ENCODE peak calls at places on chromosome 1, in five cellular contexts. L is fibroblast of mammary gland, D is left ventricle myocardium inferior, K is heart right ventricle, G is IMR-90. Y is an unnamed sample.

GRCh38 chr1:15866696-15867687 is 19.5 kb downstream of the SPEN start:
- DNase-seq in G (no peak), K (no peak), D (no peak), L (peak), Y (no peak)

GRCh38 chr1:45035631-45036301 is 23.7 kb downstream of the UROD start:
- DNase-seq in D (no peak), K (no peak), G (no peak), L (no peak), Y (no peak)

GRCh38 chr1:35031103-35031452 is 667 bp downstream of the ZMYM6 start:
- DNase-seq in K (peak), D (no peak), G (peak), L (peak), Y (no peak)

GRCh38 chr1:232538224-232538942 is 91.5 kb downstream of the SIPA1L2 start:
- DNase-seq in G (peak), L (peak), K (no peak), D (no peak), Y (no peak)

GRCh38 chr1:197526736-197527371 is 248.4 kb downstream of the DENND1B start:
- DNase-seq in G (peak), K (no peak), L (peak), D (no peak), Y (no peak)

GRCh38 chr1:9455487-9456237 is 83.6 kb upstream of the SLC25A33 start:
- DNase-seq in K (peak), G (peak), D (peak), L (peak), Y (no peak)

GRCh38 chr1:31939484-31940329 is 1.5 kb upstream of the PTP4A2 start:
- DNase-seq in L (peak), K (peak), G (peak), D (no peak), Y (peak)

GRCh38 chr1:173093721-173094450 is 43.1 kb upstream of the TNFSF18 start:
- DNase-seq in G (no peak), K (no peak), L (no peak), D (no peak), Y (no peak)

GRCh38 chr1:201016211-201016651 is 7.3 kb downstream of the KIF21B start:
- DNase-seq in L (no peak), D (peak), G (peak), K (peak), Y (no peak)

GRCh38 chr1:8423702-8424538 is 106.0 kb downstream of the SLC45A1 start:
- DNase-seq in L (peak), D (peak), G (peak), K (peak), Y (no peak)

GRCh38 chr1:185823471-185823870 is 89.3 kb downstream of the HMCN1 start:
- DNase-seq in K (no peak), D (no peak), L (peak), G (peak), Y (no peak)

GRCh38 chr1:157944666-157945280 is 48.7 kb upstream of the KIRREL1 start:
- DNase-seq in D (no peak), L (no peak), G (no peak), K (no peak), Y (no peak)

GRCh38 chr1:160629286-160630210 is 17.3 kb downstream of the SLAMF1 start:
- DNase-seq in L (no peak), D (peak), G (no peak), K (peak), Y (no peak)

GRCh38 chr1:36625253-36625958 is 142.7 kb upstream of the CSF3R start:
- DNase-seq in D (no peak), G (no peak), K (no peak), L (no peak), Y (no peak)

GRCh38 chr1:41325801-41326200 is 35.4 kb upstream of the FOXO6 start:
- DNase-seq in G (no peak), L (no peak), D (no peak), K (no peak), Y (no peak)

GRCh38 chr1:6586404-6586816 is 6.6 kb downstream of the ZBTB48 start:
- DNase-seq in K (no peak), G (no peak), L (no peak), D (no peak), Y (no peak)

GRCh38 chr1:6585841-6586240 is 6.0 kb downstream of the ZBTB48 start:
- DNase-seq in L (no peak), G (no peak), D (no peak), K (no peak), Y (no peak)

GRCh38 chr1:6585081-6585722 is 5.4 kb downstream of the ZBTB48 start:
- DNase-seq in K (no peak), G (no peak), L (no peak), D (no peak), Y (no peak)

GRCh38 chr1:6582370-6582769 is 2.6 kb downstream of the ZBTB48 start:
- DNase-seq in K (no peak), L (no peak), G (no peak), D (no peak), Y (no peak)

GRCh38 chr1:6584126-6585080 is 4.6 kb downstream of the ZBTB48 start:
- DNase-seq in G (no peak), L (no peak), K (no peak), D (no peak), Y (no peak)
- TF ChIP-seq CTCF in G (no peak), L (peak), K (no peak), D (no peak), Y (peak)

GRCh38 chr1:169793730-169794129 is 977 bp downstream of the METTL18 start:
- DNase-seq in G (no peak), D (no peak), K (no peak), L (no peak), Y (no peak)

GRCh38 chr1:169797281-169797680 is 2.6 kb upstream of the METTL18 start:
- DNase-seq in D (no peak), L (no peak), K (no peak), G (no peak), Y (no peak)

GRCh38 chr1:169795687-169796086 is 980 bp upstream of the METTL18 start:
- DNase-seq in L (peak), D (no peak), K (no peak), G (no peak), Y (no peak)

GRCh38 chr1:169794530-169795416 is at the start of gene METTL18:
- DNase-seq in D (peak), L (peak), K (peak), G (peak), Y (peak)

GRCh38 chr1:169796411-169796810 is 1.7 kb upstream of the METTL18 start:
- DNase-seq in L (no peak), D (no peak), K (no peak), G (no peak), Y (no peak)
- H3K4me3 ChIP-seq in L (no peak), D (no peak), K (no peak), G (no peak), Y (no peak)

GRCh38 chr1:23980725-23981063 is 567 bp upstream of the SRSF10 start:
- DNase-seq in G (peak), L (peak), D (no peak), K (no peak), Y (no peak)

GRCh38 chr1:23977854-23978191 is 2.3 kb downstream of the SRSF10 start:
- DNase-seq in L (peak), D (no peak), G (no peak), K (no peak), Y (no peak)

GRCh38 chr1:23979387-23980005 is 631 bp downstream of the SRSF10 start:
- DNase-seq in K (no peak), D (no peak), G (no peak), L (no peak), Y (no peak)

GRCh38 chr1:23978825-23979224 is 1.3 kb downstream of the SRSF10 start:
- DNase-seq in L (no peak), G (no peak), K (no peak), D (no peak), Y (no peak)

DNA sequence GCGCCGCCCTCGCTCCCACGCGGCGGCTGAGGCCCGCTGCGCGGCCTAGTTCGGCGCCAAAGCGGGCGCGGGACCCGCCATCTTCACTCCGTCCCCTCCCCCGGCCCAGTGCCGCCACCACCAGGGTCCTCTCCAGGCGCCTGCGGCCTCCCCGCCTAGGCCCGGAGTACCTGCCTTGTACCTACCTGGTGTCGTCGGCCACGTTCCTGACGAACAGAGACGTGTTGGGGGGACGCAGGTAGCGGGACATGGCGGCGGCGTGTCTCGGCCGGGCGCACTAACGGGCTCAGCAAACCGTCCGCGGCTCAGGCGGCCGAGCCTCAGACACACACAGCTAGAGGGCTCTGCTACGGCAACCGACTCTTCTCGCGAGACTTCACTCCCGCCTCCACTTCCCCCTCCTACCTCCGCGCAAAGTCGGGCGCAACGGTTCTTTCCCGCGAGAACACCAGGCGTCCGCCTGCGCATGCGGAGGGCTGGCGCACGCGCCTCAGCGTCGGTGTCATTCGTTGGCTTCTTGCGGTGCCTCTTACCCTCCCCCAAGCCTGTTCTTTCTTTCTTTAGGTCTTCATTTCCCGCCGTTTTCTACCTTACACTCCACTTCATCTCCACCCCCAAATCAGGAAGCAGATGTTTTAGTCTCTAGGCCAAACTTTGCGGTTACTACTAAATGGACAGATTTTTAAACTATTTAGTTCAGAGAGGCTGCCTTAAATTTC is at the start of gene SRSF10:
- DNase-seq in G (peak), D (peak), L (peak), K (peak), Y (peak)
- TF ChIP-seq CTCF in G (peak), D (peak), L (no peak), K (no peak), Y (peak)

GRCh38 chr1:96076589-96076988 is 645.0 kb upstream of the PTBP2 start:
- DNase-seq in K (no peak), G (no peak), L (peak), D (no peak), Y (no peak)
- H3K4me3 ChIP-seq in K (no peak), G (no peak), L (no peak), D (no peak), Y (no peak)

DNA sequence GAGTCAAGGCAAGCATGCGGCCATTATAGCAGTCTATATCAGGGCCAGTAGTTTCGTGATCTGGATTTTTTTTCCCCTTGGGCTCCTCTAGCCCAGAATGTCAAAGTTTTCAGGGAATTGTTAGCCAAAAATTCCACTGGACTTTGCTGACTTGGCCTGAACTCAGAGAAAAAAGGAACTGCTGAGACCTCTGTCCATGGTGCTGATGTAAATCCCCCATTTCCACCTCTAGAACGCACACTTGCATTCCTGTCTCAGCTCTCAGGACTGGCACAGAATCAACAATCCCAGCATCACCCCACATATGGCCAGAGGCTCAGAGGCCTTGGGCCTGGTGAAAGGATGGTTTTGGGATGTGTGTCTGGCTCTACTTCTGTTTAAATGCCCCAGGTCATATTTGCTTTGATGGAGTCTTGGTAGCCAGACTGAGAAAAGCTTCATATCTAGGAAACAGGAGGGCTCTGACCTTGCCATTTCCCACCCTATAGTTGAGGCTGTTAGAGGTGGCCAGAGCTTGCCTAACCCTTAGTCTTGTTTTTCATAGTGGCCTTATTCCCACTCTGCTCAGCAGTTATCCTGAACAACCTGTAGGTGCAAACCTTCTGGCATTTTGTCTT is 16.9 kb upstream of the EFCAB14 start:
- DNase-seq in K (peak), L (peak), D (no peak), G (peak), Y (no peak)
- TF ChIP-seq CTCF in K (no peak), L (peak), D (peak), G (peak), Y (peak)

DNA sequence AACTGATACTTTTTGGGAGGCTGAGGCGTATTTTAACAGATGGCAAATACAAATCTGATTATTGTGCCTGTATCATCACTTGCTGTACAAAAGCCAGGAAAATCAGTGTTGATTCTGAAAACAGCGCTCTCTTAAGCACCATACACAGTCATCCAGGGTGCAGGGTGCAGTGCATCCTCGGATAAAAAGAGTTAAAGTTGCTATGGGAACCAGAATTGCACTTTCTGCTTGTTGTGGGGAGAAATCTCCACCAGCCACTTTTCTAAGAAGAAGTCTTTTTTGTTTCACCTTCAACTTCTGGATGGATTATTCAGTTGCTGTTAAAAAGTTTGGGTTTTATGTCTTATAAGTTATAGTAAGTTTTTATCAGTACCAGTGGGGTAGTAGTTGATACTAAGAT is 3.8 kb downstream of the LAMC1 start:
- DNase-seq in L (no peak), D (no peak), G (no peak), K (no peak), Y (no peak)
- H3K4me3 ChIP-seq in L (peak), D (peak), G (no peak), K (peak), Y (peak)

DNA sequence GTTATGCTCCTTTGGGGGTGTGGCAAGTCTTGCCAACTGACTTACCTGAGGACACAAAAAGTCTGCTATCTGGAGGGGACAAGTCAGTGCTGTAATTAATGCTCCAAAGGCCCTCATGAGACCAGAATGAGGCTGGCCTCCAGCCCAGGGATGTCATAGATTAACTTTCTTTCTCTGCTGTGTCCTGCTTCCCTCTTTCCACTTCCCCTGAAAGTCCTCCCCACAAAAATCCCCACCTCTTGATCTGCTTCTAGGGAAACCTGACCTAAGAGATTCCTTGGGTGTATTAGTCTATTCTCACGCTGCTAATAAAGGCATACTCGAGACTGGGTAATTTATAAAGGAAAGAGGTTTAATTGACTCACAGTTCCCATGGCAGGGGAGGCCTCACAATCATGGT is 39.2 kb downstream of the RUNX3 start:
- DNase-seq in D (no peak), G (no peak), L (no peak), K (no peak), Y (no peak)
- TF ChIP-seq CTCF in D (no peak), G (no peak), L (no peak), K (no peak), Y (no peak)